ENCODE peak calls at places on chromosome 16, in nine cellular contexts. Z, L, P, X, R, Q, O, F and I are unnamed samples.

GRCh38 chr16:84497836-84498610 is 6.4 kb downstream of the MEAK7 start:
- DNase-seq in L (no peak), R (no peak), O (no peak), X (no peak), Q (no peak), P (no peak), F (no peak), Z (no peak), I (no peak)

GRCh38 chr16:13441675-13442074 is 478.3 kb upstream of the ERCC4 start:
- DNase-seq in O (no peak), X (no peak), L (no peak), R (no peak), F (no peak), Z (no peak), Q (no peak), P (no peak), I (no peak)

GRCh38 chr16:15538484-15538883 is 104.1 kb downstream of the BMERB1 start:
- DNase-seq in X (no peak), Z (no peak), O (no peak), L (no peak), P (no peak), R (no peak), F (no peak), Q (no peak), I (no peak)

GRCh38 chr16:5506021-5506420 is 408.4 kb upstream of the EEF2KMT start:
- DNase-seq in X (no peak), Z (no peak), P (no peak), O (no peak), L (no peak), F (no peak), R (no peak), Q (no peak), I (no peak)

GRCh38 chr16:1398351-1398750 is 16.2 kb downstream of the UNKL start:
- DNase-seq in X (no peak), Q (no peak), O (no peak), Z (no peak), L (no peak), F (no peak), R (no peak), P (no peak), I (no peak)

GRCh38 chr16:84009282-84009681 is 33.3 kb downstream of the SLC38A8 start:
- DNase-seq in R (no peak), L (no peak), F (no peak), Q (no peak), O (no peak), P (no peak), Z (no peak), X (no peak), I (no peak)

GRCh38 chr16:17211797-17212196 is 259.0 kb downstream of the XYLT1 start:
- DNase-seq in X (no peak), L (no peak), F (no peak), Q (peak; percentile 91), Z (no peak), O (no peak), P (no peak), R (no peak), I (no peak)

GRCh38 chr16:55499951-55500350 is 8.9 kb upstream of the LPCAT2 start:
- DNase-seq in F (no peak), L (no peak), X (peak; percentile 92), P (no peak), R (peak; percentile 99), Z (peak; percentile 97), O (peak; percentile 80), Q (no peak), I (peak; percentile 97)

GRCh38 chr16:84879569-84880487 is 60.0 kb downstream of the CRISPLD2 start:
- DNase-seq in Q (no peak), O (no peak), P (no peak), F (no peak), Z (no peak), R (no peak), X (peak; percentile 60), L (no peak), I (no peak)

GRCh38 chr16:70661534-70661917 is 15.2 kb downstream of the IL34 start:
- DNase-seq in F (no peak), P (no peak), Z (no peak), O (no peak), R (no peak), X (no peak), Q (peak; percentile 22), L (no peak), I (no peak)

GRCh38 chr16:2028146-2028545 is 1.4 kb downstream of the NHERF2 start:
- DNase-seq in X (no peak), P (no peak), F (no peak), L (no peak), Q (no peak), R (no peak), Z (no peak), O (no peak), I (no peak)

GRCh38 chr16:50393461-50394214 is 24.9 kb upstream of the BRD7 start:
- DNase-seq in F (no peak), X (peak; percentile 45), Q (no peak), L (no peak), P (no peak), O (no peak), R (no peak), Z (no peak), I (no peak)

DNA sequence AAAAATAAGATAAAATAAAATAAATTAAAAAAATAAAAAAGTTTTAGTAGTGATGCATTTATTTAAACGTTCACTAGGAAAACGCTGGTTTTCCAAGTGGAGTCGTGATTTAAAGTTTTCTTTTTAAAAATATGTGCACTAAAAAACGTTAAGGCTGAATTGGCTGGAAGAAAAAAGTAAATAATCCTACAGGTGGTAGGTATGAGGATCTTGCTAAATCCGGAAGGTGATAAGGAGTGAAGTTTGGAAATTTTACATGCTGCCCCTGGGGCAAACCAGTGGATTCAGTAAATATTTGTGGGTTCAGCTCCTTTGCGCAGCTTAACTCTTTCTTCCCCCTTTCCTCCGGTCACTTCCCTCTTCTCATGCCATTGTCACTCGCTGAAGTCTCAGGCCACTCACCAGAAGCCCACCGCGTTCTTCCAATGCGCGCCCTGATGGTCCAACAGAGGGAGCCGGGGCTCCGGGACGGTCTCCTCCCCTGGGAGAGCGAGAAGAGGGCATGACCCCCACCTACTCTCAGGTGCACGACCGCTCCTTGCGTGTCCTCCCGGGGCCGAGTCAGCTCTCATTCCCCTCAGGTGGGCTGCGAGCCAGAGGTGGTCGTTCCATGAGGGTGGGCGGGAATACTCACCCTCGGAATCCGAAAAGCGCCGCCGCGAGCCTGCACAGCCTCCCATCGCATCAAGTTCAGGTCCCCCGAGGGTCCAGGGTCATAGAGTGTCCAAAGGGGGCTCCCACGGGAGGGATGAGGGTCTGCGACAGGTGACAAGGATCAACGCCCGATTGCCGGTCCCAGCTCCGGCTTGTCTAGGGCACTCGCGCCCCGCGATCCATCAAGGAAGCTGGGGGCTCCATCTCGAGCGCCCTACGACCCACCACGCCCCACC is 549 bp downstream of the CLN3 start:
- DNase-seq in F (no peak), R (no peak), L (peak; percentile 50), Q (peak; percentile 64), P (no peak), X (peak; percentile 39), O (no peak), Z (peak; percentile 12), I (peak; percentile 9)
- TF ChIP-seq CTCF in F (no peak), R (peak; percentile 30), L (peak; percentile 34), Q (peak; percentile 39), P (peak; percentile 41), X (peak; percentile 38), O (peak; percentile 20), Z (peak; percentile 40), I (peak; percentile 42)

DNA sequence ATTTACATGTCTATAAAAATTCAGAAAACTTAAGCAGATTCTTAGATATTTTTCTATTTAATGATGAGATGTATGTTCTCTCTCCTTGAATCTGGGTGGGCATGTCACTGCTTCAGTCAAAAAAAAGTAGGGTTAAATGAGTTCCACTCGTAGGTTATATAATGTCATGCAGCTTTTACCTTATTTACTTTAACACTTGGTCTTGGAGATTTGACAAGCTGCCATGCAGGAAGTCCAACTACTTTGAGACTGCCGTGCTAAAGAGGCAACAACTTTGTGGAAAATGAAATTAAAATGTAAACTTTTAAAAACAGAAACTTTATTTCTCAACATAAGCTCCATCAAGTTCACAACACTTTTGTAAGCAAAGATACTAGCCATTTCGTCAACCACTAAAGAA is 1336.0 kb upstream of the CDH8 start:
- DNase-seq in X (no peak), Z (no peak), Q (no peak), L (no peak), P (no peak), O (no peak), F (no peak), R (no peak), I (no peak)
- H3K4me3 ChIP-seq in X (no peak overlapping the region), Z (no peak overlapping the region), Q (no peak overlapping the region), L (no peak overlapping the region), P (no peak overlapping the region), O (no peak overlapping the region), F (no peak overlapping the region), R (no peak overlapping the region), I (no peak overlapping the region)

GRCh38 chr16:3173892-3174617 is 13.9 kb upstream of the OR1F1 start:
- DNase-seq in F (no peak), X (peak; percentile 67), L (no peak), O (no peak), R (no peak), P (no peak), Z (no peak), Q (peak; percentile 97), I (no peak)
- TF ChIP-seq CTCF in F (no peak), X (peak; percentile 15), L (no peak), O (peak; percentile 69), R (peak; percentile 29), P (peak; percentile 30), Z (peak; percentile 50), Q (peak; percentile 83), I (peak; percentile 41)

DNA sequence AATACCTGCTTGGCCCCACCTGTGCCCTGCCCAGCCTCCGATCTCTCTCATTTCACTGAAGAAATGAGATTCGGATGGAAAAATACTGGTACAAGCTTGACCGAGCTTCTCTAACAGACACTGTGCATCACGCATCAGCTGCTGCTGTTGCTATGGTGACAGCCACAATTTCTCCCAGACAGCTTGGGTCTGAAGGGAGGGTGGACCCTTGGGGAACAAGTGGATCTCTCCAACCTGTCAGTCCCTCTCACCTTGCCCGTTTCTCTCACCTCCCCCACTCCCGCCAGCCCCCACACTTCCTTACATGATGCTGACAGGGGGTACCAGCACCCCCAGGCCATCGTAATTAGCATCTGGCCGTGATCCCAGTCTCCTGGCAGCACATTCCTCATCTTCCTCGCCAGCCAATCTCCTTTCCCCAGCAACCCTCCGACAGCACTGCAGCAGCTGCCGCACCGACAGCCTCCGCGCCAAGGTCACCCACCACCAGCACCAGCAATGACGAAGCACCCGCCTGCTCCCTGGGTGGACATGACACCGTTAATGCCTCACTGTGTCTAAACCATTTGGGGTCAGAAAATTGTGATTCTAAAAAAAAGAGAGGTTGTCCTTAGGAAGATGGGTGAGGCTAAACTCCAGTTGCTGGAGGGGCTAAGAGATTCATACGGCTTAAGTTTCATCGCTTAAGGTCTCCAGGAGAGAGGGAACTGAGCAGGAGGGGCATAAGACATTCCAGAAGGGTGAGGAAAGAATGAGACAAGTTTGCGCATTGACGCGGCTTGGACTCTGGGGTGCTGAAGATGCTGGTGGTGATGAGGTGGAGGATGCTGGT is 58.6 kb upstream of the TNRC6A start:
- DNase-seq in F (no peak), Z (peak; percentile 79), R (peak; percentile 92), Q (peak; percentile 79), O (peak; percentile 78), P (no peak), L (peak; percentile 31), X (peak; percentile 48), I (peak; percentile 82)
- H3K4me3 ChIP-seq in F (no peak overlapping the region), Z (no peak overlapping the region), R (no peak overlapping the region), Q (peak overlapping the region; percentile 30), O (peak overlapping the region; percentile 18), P (no peak overlapping the region), L (no peak overlapping the region), X (no peak overlapping the region), I (no peak overlapping the region)